ENCODE peak calls at places on chromosome 1, in seven cellular contexts. One of them, this sample, is unnamed.

GRCh38 chr1:47611992-47612391 is 174.1 kb downstream of the FOXD2 start:
- DNase-seq in MV-4-11: no peak
- DNase-seq in kidney tubule cell: no peak
- DNase-seq in hippocampal formation: no peak
- DNase-seq in GM23248: no peak
- DNase-seq in left cardiac atrium: no peak
- DNase-seq in activated gamma-delta T cell treated with Interleukin-2 at 50 U/mL for 16 hours: no peak
- DNase-seq in this sample: no peak

GRCh38 chr1:24928631-24929090 is 1.4 kb downstream of the RUNX3 start:
- DNase-seq in MV-4-11: no peak
- DNase-seq in activated gamma-delta T cell treated with Interleukin-2 at 50 U/mL for 16 hours: peak
- DNase-seq in GM23248: peak
- DNase-seq in left cardiac atrium: no peak
- DNase-seq in hippocampal formation: no peak
- DNase-seq in kidney tubule cell: no peak
- DNase-seq in this sample: peak

GRCh38 chr1:244989813-244990212 is 125.5 kb upstream of the HNRNPU start:
- DNase-seq in kidney tubule cell: peak
- DNase-seq in MV-4-11: no peak
- DNase-seq in left cardiac atrium: no peak
- DNase-seq in GM23248: peak
- DNase-seq in hippocampal formation: no peak
- DNase-seq in activated gamma-delta T cell treated with Interleukin-2 at 50 U/mL for 16 hours: no peak
- DNase-seq in this sample: no peak

GRCh38 chr1:43299101-43299500 is 1.7 kb upstream of the TIE1 start:
- DNase-seq in kidney tubule cell: no peak
- DNase-seq in activated gamma-delta T cell treated with Interleukin-2 at 50 U/mL for 16 hours: no peak
- DNase-seq in GM23248: no peak
- DNase-seq in hippocampal formation: no peak
- DNase-seq in left cardiac atrium: no peak
- DNase-seq in MV-4-11: no peak
- DNase-seq in this sample: no peak

GRCh38 chr1:53678507-53678906 is 60.5 kb downstream of the GLIS1 start:
- DNase-seq in GM23248: peak
- DNase-seq in activated gamma-delta T cell treated with Interleukin-2 at 50 U/mL for 16 hours: no peak
- DNase-seq in hippocampal formation: no peak
- DNase-seq in kidney tubule cell: no peak
- DNase-seq in MV-4-11: no peak
- DNase-seq in left cardiac atrium: no peak
- DNase-seq in this sample: peak

GRCh38 chr1:201606096-201606495 is 67.2 kb downstream of the NAV1 start:
- DNase-seq in hippocampal formation: no peak
- DNase-seq in left cardiac atrium: no peak
- DNase-seq in MV-4-11: no peak
- DNase-seq in GM23248: no peak
- DNase-seq in activated gamma-delta T cell treated with Interleukin-2 at 50 U/mL for 16 hours: no peak
- DNase-seq in kidney tubule cell: no peak
- DNase-seq in this sample: no peak

GRCh38 chr1:223815865-223816264 is 29.9 kb downstream of the TP53BP2 start:
- DNase-seq in MV-4-11: no peak
- DNase-seq in GM23248: peak
- DNase-seq in hippocampal formation: no peak
- DNase-seq in kidney tubule cell: peak
- DNase-seq in activated gamma-delta T cell treated with Interleukin-2 at 50 U/mL for 16 hours: no peak
- DNase-seq in left cardiac atrium: no peak
- DNase-seq in this sample: no peak

GRCh38 chr1:178308438-178308837 is 188.3 kb downstream of the CLEC20A start:
- DNase-seq in GM23248: no peak
- DNase-seq in activated gamma-delta T cell treated with Interleukin-2 at 50 U/mL for 16 hours: no peak
- DNase-seq in kidney tubule cell: peak
- DNase-seq in left cardiac atrium: no peak
- DNase-seq in hippocampal formation: no peak
- DNase-seq in MV-4-11: no peak
- DNase-seq in this sample: no peak

GRCh38 chr1:50681931-50682330 is 258.7 kb upstream of the DMRTA2 start:
- DNase-seq in GM23248: peak
- DNase-seq in activated gamma-delta T cell treated with Interleukin-2 at 50 U/mL for 16 hours: no peak
- DNase-seq in hippocampal formation: no peak
- DNase-seq in kidney tubule cell: peak
- DNase-seq in MV-4-11: no peak
- DNase-seq in left cardiac atrium: no peak
- DNase-seq in this sample: no peak

GRCh38 chr1:210232524-210233215 is at the start of gene SERTAD4:
- DNase-seq in kidney tubule cell: peak
- DNase-seq in MV-4-11: no peak
- DNase-seq in activated gamma-delta T cell treated with Interleukin-2 at 50 U/mL for 16 hours: no peak
- DNase-seq in hippocampal formation: peak
- DNase-seq in GM23248: peak
- DNase-seq in left cardiac atrium: peak
- DNase-seq in this sample: no peak

GRCh38 chr1:102550729-102551384 is 554.1 kb upstream of the OLFM3 start:
- DNase-seq in hippocampal formation: peak
- DNase-seq in left cardiac atrium: no peak
- DNase-seq in kidney tubule cell: no peak
- DNase-seq in MV-4-11: peak
- DNase-seq in activated gamma-delta T cell treated with Interleukin-2 at 50 U/mL for 16 hours: no peak
- DNase-seq in GM23248: peak
- DNase-seq in this sample: no peak